ENCODE peak calls at places on chromosomes 16 and 17, in four cellular contexts. Z is K562, Q is colonic mucosa, D is fibroblast of lung. T is an unnamed sample.

GRCh38 chr16:26665166-26665939 is 401.4 kb upstream of the C16orf82 start:
- DNase-seq in Q (no peak), Z (no peak), D (no peak), T (no peak)

GRCh38 chr17:43779145-43780125 is 658 bp upstream of the DUSP3 start:
- DNase-seq in Z (no peak), Q (no peak), D (no peak), T (no peak)

GRCh38 chr16:71904239-71904638 is 8.9 kb downstream of the IST1 start:
- DNase-seq in D (no peak), Z (no peak), Q (no peak), T (no peak)

GRCh38 chr17:48052956-48053757 is 5.0 kb downstream of the NFE2L1 start:
- DNase-seq in D (no peak), Z (peak; percentile 32), Q (peak; percentile 48), T (no peak)

GRCh38 chr16:26550111-26550610 is 516.6 kb upstream of the C16orf82 start:
- DNase-seq in Q (no peak), D (no peak), Z (no peak), T (no peak)

GRCh38 chr17:74917430-74917829 is 5.6 kb downstream of the USH1G start:
- DNase-seq in Z (no peak), Q (no peak), D (no peak), T (no peak)

GRCh38 chr17:6437466-6437865 is 2.5 kb upstream of the AIPL1 start:
- DNase-seq in D (no peak), Q (no peak), Z (no peak), T (no peak)

GRCh38 chr16:78310196-78310595 is 210.7 kb downstream of the WWOX start:
- DNase-seq in Z (no peak), D (no peak), Q (no peak), T (no peak)

GRCh38 chr16:23466162-23466885 is 13.3 kb upstream of the COG7 start:
- DNase-seq in Q (no peak), D (peak; percentile 83), Z (no peak), T (no peak)

GRCh38 chr16:66131156-66131807 is 235.2 kb upstream of the CDH5 start:
- DNase-seq in D (peak; percentile 87), Q (no peak), Z (no peak), T (no peak)

GRCh38 chr16:66706506-66706880 is 9.9 kb upstream of the CMTM4 start:
- DNase-seq in Z (no peak), D (no peak), Q (peak; percentile 63), T (no peak)

GRCh38 chr17:13099906-13100305 is 82.1 kb upstream of the ELAC2 start:
- DNase-seq in D (no peak), Q (no peak), Z (no peak), T (no peak)

GRCh38 chr17:3959295-3959899 is 4.8 kb downstream of the ATP2A3 start:
- DNase-seq in Q (peak; percentile 88), Z (peak; percentile 66), D (peak; percentile 70), T (no peak)

GRCh38 chr16:90020838-90021382 is 1.7 kb upstream of the DBNDD1 start:
- DNase-seq in D (peak; percentile 69), Z (no peak), Q (no peak), T (no peak)

GRCh38 chr17:49910094-49910857 is 58.7 kb upstream of the DLX4 start:
- DNase-seq in Z (peak; percentile 28), Q (no peak), D (peak; percentile 12), T (no peak)

GRCh38 chr17:67017895-67018294 is 26.5 kb upstream of the CACNG1 start:
- DNase-seq in Q (no peak), Z (no peak), D (no peak), T (no peak)

GRCh38 chr16:89209522-89210044 is 7.9 kb upstream of the ZNF778 start:
- DNase-seq in D (no peak), Z (no peak), Q (no peak), T (no peak)

GRCh38 chr16:10579575-10579964 is 828 bp downstream of the EMP2 start:
- DNase-seq in Q (no peak), D (no peak), Z (no peak), T (no peak)

GRCh38 chr16:10579965-10580918 is at the start of gene EMP2:
- DNase-seq in Q (peak; percentile 88), Z (peak; percentile 90), D (peak; percentile 73), T (no peak)

GRCh38 chr16:10577305-10578202 is 2.8 kb downstream of the EMP2 start:
- DNase-seq in D (no peak), Q (peak; percentile 47), Z (no peak), T (no peak)

GRCh38 chr16:10576390-10577304 is 3.8 kb downstream of the EMP2 start:
- DNase-seq in Z (no peak), D (no peak), Q (no peak), T (no peak)

GRCh38 chr16:10578474-10579316 is 1.7 kb downstream of the EMP2 start:
- DNase-seq in D (peak; percentile 48), Q (peak; percentile 73), Z (no peak), T (no peak)
- H3K4me3 ChIP-seq in D (peak overlapping the region; percentile 94), Q (peak overlapping the region; percentile 86), Z (no peak overlapping the region), T (no peak overlapping the region)

GRCh38 chr16:10868089-10868488 is 8.9 kb upstream of the CIITA start:
- DNase-seq in Q (no peak), D (no peak), Z (no peak), T (no peak)
- H3K27ac ChIP-seq in Q (no peak overlapping the region), D (no peak overlapping the region), Z (no peak overlapping the region), T (no peak overlapping the region)

DNA sequence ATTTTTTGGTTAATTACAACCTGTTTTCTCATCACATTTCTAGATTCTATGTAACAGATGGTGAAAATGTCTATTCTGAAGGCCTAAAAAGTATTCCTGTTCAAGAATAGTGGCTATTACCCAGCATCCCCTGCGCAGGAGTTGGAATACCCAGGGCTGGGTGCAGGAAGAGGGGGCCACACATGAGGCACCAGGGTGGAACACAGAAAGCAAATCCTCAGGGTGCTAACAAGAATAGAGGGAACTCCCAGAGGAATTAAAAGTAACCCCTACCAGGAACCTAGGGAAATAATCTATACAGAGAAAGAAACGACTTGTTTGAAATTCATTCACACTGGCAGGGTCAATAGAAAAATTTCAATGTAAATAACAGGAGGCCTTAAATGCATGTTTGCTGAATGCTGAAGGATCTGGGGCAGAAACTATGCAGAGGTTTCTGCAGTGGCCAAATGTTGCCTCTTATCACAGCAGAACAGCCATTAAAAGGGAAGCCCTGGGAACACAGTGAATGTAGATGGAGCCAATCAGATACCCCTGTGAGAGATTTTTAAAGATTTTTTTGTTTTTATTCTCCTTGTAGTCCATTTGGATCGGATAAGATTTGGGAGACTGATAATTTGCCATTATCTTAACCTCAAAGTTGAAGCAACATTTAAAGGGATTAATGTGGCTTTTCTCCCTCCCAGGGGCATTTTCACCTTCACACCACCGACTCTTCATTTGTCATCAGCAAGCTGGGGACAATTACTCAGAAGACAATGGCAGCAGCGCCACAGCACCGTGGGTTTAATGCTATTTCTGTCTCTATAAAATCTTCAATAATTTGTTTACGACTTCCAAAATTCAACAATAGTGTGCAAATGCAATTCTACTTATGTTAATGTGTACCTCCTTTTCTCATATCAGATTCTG is 196.0 kb upstream of the PSMD7 start:
- DNase-seq in D (no peak), Z (no peak), Q (no peak), T (no peak)
- H3K9ac ChIP-seq in D (no peak overlapping the region), Z (no peak overlapping the region), Q (no peak overlapping the region), T (no peak overlapping the region)

DNA sequence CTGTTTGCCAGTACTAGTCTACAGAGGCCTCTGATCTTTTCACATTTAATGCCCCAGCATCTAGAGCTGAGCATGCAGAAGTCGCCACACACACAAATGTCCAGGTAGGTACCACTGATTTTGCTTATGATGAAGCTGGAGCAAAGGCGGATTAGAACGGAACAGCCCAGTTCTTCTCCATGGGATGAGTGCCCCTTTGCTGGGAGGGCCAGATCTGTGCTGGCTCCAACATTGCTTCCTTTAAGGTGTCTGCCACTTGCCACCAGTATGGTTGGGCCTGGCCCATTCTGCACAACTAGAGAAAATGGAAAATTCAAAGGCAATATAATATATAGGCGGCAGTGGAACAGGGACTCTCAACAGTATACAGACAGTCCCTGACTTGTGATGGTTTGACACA is 2.2 kb upstream of the MNT start:
- DNase-seq in Q (no peak), D (no peak), Z (no peak), T (no peak)
- H3K4me3 ChIP-seq in Q (no peak overlapping the region), D (no peak overlapping the region), Z (no peak overlapping the region), T (no peak overlapping the region)

GRCh38 chr17:70405492-70406220 is 236.3 kb downstream of the KCNJ2 start:
- DNase-seq in Z (no peak), D (peak; percentile 97), Q (no peak), T (no peak)
- H3K27ac ChIP-seq in Z (no peak overlapping the region), D (no peak overlapping the region), Q (no peak overlapping the region), T (no peak overlapping the region)

DNA sequence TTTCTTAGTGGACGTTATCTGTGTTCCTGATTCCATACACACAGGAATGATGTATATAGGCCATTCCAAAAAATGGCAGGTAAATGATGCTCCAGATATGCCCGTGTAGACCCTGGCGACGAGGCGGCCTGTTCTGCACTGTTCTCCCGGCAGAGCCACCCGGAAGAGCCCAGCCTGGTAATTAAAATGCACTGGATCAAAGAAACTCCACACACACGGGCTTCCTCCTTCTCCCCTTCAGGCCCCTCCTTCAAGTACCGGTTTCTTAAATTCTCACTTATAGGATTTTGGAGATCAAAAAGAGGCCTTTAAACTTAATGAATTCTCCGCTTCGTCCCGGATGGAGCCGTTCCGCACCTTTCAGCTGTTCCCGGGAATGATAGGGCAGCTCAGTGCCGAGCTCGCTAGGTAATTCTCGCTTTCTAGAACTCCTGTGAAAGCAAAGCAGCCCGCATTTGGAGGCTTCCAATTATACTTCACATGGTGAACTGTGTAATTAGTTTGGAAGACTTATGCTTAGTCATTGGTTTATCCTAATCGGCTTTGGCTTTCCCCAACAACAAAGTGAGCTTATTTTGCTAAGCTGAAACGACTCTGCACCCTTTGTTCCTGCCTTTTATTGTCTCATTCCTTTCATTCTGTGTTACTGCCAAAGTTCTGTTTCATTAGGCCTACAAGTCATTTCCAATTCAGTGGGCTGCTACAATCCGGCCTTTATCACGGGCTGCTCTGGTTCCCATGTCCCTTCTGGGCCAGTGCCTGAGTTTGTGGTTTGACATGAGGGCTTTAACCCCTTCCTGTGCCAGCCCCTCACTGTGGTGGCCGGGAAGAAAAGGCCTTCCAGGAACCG is 150.0 kb downstream of the MSI2 start:
- DNase-seq in Q (peak; percentile 26), Z (peak; percentile 27), D (peak; percentile 96), T (no peak)
- H3K9ac ChIP-seq in Q (peak overlapping the region; percentile 21), Z (peak overlapping the region; percentile 27), D (no peak overlapping the region), T (no peak overlapping the region)

DNA sequence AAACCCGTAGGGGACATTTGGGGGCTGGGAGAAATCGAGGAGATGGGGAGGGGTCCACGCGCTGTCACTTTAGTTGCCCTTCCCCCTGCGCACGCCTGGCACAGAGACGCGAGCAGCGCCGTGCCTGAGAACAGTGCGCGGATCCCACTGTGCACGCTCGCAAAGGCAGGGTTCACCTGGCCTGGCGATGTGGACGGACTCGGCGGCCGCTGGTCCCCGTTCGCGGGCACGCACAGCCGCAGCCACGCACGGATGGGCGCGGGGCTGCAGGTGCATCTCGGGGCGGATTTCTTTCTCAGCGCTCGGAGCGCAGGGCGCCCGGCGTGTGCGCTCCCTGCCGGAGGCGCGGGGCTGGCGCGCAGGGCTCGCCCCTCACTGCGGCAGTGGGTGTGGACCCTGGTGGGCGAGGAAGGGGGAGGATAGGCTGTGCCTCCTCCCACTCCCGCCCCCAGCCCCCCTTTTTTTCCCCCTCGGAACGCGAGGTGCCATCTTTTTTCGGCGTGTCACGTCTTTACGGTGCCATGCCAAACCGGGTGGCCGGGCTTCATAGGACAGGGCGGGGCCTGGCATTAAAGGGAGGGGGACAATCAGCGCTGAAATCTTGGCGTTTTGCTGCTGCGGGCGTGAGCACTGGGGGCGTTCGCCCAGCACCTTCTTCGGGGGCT is 1.1 kb downstream of the MAPT start:
- DNase-seq in Q (no peak), D (peak; percentile 17), Z (no peak), T (peak; percentile 24)
- H3K4me3 ChIP-seq in Q (peak overlapping the region; percentile 69), D (peak overlapping the region; percentile 63), Z (no peak overlapping the region), T (peak overlapping the region; percentile 98)

T was measured in SK-N-MC.